ENCODE peak calls at places on chromosomes 12 and 14, in four cellular contexts. I, E, S and Z are unnamed samples.

GRCh38 chr12:62632521-62632920 is 165.9 kb downstream of the MON2 start:
- DNase-seq in E (peak; percentile 61), I (no peak), S (peak; percentile 60), Z (peak; percentile 23)

GRCh38 chr14:98952595-98953325 is 319.2 kb downstream of the BCL11B start:
- DNase-seq in I (peak; percentile 1), E (no peak), S (peak; percentile 15), Z (no peak)

GRCh38 chr12:55908726-55909512 is 18.8 kb downstream of the PYM1 start:
- DNase-seq in E (no peak), S (peak; percentile 68), I (peak; percentile 56), Z (no peak)

GRCh38 chr14:36661506-36662257 is at the start of gene PAX9:
- DNase-seq in I (peak; percentile 94), E (peak; percentile 54), S (peak; percentile 81), Z (peak; percentile 8)

GRCh38 chr12:116635487-116635886 is 76.3 kb downstream of the MAP1LC3B2 start:
- DNase-seq in E (no peak), S (no peak), I (no peak), Z (no peak)

GRCh38 chr12:125289965-125290364 is 224.7 kb downstream of the AACS start:
- DNase-seq in I (no peak), E (no peak), S (no peak), Z (no peak)

GRCh38 chr12:82896979-82897378 is 210.3 kb downstream of the TMTC2 start:
- DNase-seq in E (no peak), S (peak; percentile 24), I (no peak), Z (no peak)

GRCh38 chr12:252634-253033 is 10.0 kb downstream of the SLC6A13 start:
- DNase-seq in I (peak; percentile 12), E (no peak), S (no peak), Z (no peak)

GRCh38 chr14:91029451-91030217 is 30.8 kb downstream of the RPS6KA5 start:
- DNase-seq in S (no peak), I (peak; percentile 37), E (no peak), Z (no peak)

GRCh38 chr12:105945935-105946334 is 192.8 kb downstream of the NUAK1 start:
- DNase-seq in S (no peak), E (no peak), I (no peak), Z (no peak)

GRCh38 chr14:61322799-61323290 is 1.5 kb downstream of the PRKCH start:
- DNase-seq in S (peak; percentile 22), I (no peak), E (no peak), Z (no peak)

GRCh38 chr12:13368431-13368830 is 171.9 kb downstream of the EMP1 start:
- DNase-seq in I (no peak), E (no peak), S (no peak), Z (no peak)

GRCh38 chr14:36105401-36105800 is 71.1 kb downstream of the PTCSC3 start:
- DNase-seq in S (no peak), I (peak; percentile 9), E (no peak), Z (no peak)

GRCh38 chr12:107656302-107656701 is 29.3 kb upstream of the PWP1 start:
- DNase-seq in I (no peak), S (no peak), E (no peak), Z (no peak)

GRCh38 chr14:91412939-91413338 is 4.7 kb downstream of the CCDC88C start:
- DNase-seq in S (no peak), I (no peak), E (no peak), Z (no peak)

GRCh38 chr12:116284401-116284800 is 6.9 kb upstream of the MED13L start:
- DNase-seq in E (no peak), I (no peak), S (no peak), Z (no peak)

GRCh38 chr14:89625988-89626806 is 209.2 kb upstream of the FOXN3 start:
- DNase-seq in E (no peak), S (no peak), I (no peak), Z (no peak)

GRCh38 chr12:103800252-103800771 is 40.7 kb downstream of the NT5DC3 start:
- DNase-seq in I (peak; percentile 64), S (peak; percentile 86), E (peak; percentile 67), Z (no peak)

GRCh38 chr12:118537481-118537917 is 161.1 kb downstream of the SUDS3 start:
- DNase-seq in S (no peak), I (no peak), E (peak; percentile 30), Z (no peak)

GRCh38 chr12:113591480-113591971 is 119.9 kb upstream of the LHX5 start:
- DNase-seq in E (no peak), I (peak; percentile 94), S (no peak), Z (no peak)

GRCh38 chr12:132253698-132254480 is 75.5 kb downstream of the GALNT9 start:
- DNase-seq in I (no peak), E (no peak), S (no peak), Z (no peak)

GRCh38 chr12:130713581-130713991 is 2.5 kb downstream of the RIMBP2 start:
- DNase-seq in E (no peak), S (no peak), I (no peak), Z (no peak)

GRCh38 chr14:81157431-81157830 is 63.3 kb downstream of the GTF2A1 start:
- DNase-seq in E (no peak), S (no peak), I (no peak), Z (no peak)

GRCh38 chr12:123998344-123998941 is 25.4 kb downstream of the ZNF664 start:
- DNase-seq in I (peak; percentile 79), S (peak; percentile 25), E (no peak), Z (no peak)

GRCh38 chr14:76760331-76761197 is 704 bp upstream of the VASH1 start:
- DNase-seq in E (no peak), S (no peak), I (no peak), Z (no peak)

GRCh38 chr14:50018236-50019210 is 97.8 kb downstream of the VCPKMT start:
- DNase-seq in S (peak; percentile 51), E (no peak), I (no peak), Z (no peak)

DNA sequence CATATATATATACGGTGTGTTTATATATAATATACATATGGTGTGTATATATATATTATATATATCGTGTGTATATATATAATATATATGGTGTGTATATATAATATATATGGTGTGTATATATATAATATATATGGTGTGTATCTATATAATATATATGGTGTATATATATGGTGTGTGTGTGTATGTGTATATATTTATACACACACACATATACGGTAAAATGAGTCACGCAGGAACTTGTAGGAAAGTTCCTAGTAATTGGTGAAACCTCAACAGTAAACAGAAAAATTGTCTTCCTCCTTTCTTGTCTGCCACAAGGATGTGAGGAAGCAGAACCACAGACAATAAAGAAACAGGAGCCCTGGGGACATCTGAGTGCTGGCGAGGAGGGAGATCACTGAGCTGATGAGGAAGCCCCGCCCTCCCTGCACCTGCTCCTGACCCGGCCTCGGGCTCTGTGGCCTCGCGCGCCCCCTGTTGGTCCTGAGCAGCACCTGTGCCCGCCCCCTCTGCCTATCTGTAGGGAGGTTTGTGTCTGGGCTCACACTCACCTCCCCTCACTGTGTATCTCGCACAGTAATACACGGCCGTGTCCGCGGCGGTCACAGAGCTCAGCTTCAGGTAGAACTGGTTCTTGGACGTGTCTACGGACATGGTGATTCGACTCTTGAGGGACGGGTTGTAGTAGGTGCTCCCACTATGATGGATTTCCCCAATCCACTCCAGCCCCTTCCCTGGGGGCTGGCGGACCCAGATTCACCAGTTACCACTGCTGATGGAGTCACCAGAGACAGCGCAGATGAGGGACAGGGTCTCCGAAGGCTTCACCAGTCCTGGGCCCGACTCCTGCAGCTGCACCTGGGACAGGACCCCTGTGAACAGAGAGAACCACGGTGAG is 1079.4 kb downstream of the TMEM121 start:
- DNase-seq in I (peak; percentile 59), S (no peak), E (peak; percentile 18), Z (no peak)
- TF ChIP-seq CTCF in I (peak; percentile 42), S (no peak), E (no peak), Z (no peak)

GRCh38 chr12:89461649-89462612 is 62.7 kb downstream of the GALNT4 start:
- DNase-seq in I (peak; percentile 47), E (no peak), S (peak; percentile 74), Z (no peak)
- H3K4me3 ChIP-seq in I (no peak overlapping the region), E (peak overlapping the region; percentile 40), S (peak overlapping the region; percentile 10), Z (no peak overlapping the region)

DNA sequence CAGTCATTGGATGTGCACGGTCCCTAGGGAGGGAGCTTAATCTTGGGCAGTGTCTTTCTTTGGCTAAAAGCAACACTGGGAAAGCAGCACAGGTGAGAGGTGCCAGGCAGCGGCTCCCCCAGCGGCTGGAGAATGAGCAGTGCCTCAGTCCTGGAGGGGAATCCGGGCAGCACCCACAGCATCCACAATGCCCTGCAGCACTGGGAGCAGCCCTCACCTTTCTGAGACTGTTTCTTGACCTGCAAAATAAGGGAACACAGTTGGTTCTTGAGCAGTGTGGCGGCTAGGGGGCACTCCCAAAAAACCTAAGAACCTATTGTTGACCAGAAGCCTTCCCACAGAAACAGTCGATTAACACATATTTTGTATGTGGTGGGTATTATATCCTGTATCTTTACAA is 75.8 kb downstream of the SINHCAF start:
- DNase-seq in I (no peak), S (no peak), E (no peak), Z (no peak)
- TF ChIP-seq CTCF in I (no peak), S (no peak), E (no peak), Z (no peak)

DNA sequence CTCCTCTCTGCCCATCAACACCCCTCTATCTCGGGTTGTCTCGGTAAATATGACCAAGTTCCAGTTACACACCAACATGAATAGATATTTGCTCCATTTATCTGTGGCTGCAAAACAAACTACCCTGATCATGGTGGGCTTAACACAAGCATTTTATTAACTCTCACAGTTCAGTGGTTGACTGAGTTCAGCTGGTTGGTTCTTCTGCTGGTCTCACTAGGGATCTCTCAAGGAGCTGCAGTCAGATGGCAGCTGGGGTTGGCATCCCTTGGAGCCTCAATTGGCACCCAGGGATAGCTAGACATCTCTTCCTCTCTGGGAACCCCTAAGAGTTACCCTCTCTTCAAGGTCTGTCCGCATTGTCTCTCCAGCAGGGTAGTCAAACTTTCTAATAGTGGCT is 25.4 kb downstream of the P2RX7 start:
- DNase-seq in I (no peak), E (no peak), S (no peak), Z (no peak)
- H3K4me3 ChIP-seq in I (no peak overlapping the region), E (no peak overlapping the region), S (no peak overlapping the region), Z (no peak overlapping the region)